ENCODE peak calls at places on chromosomes 12 and 14, in five cellular contexts. A is left ventricle myocardium inferior, L is GM20000, Y is progenitor cell of endocrine pancreas, B is fibroblast of mammary gland. H is an unnamed sample.

GRCh38 chr14:81455344-81455743 is 55.2 kb upstream of the STON2 start:
- DNase-seq in A (no peak), L (no peak), Y (no peak), B (no peak), H (no peak)

GRCh38 chr12:105166736-105167135 is 59.2 kb downstream of the WASHC4 start:
- DNase-seq in A (no peak), L (no peak), Y (no peak), B (peak; percentile 66), H (no peak)

GRCh38 chr14:72700338-72701231 is 193.3 kb downstream of the DPF3 start:
- DNase-seq in A (no peak), L (no peak), Y (no peak), B (no peak), H (no peak)

GRCh38 chr14:75559451-75560187 is 18.8 kb upstream of the FLVCR2 start:
- DNase-seq in A (no peak), L (peak; percentile 49), Y (no peak), B (peak; percentile 79), H (peak; percentile 47)

GRCh38 chr12:132243596-132244289 is 85.6 kb downstream of the GALNT9 start:
- DNase-seq in A (no peak), L (no peak), Y (no peak), B (no peak), H (no peak)

GRCh38 chr12:48005750-48006021 is 1.4 kb upstream of the COL2A1 start:
- DNase-seq in A (no peak), L (peak; percentile 25), Y (no peak), B (no peak), H (no peak)

GRCh38 chr12:45503887-45504286 is 225.6 kb upstream of the ARID2 start:
- DNase-seq in A (no peak), L (no peak), Y (no peak), B (no peak), H (no peak)

GRCh38 chr14:68762944-68763831 is 29.7 kb downstream of the ZFP36L1 start:
- DNase-seq in A (peak; percentile 81), L (no peak), Y (peak; percentile 30), B (peak; percentile 80), H (no peak)

GRCh38 chr14:35384386-35385041 is 20.0 kb downstream of the NFKBIA start:
- DNase-seq in A (peak; percentile 65), L (no peak), Y (no peak), B (peak; percentile 98), H (no peak)

GRCh38 chr14:105941226-105942166 is 415.1 kb downstream of the TMEM121 start:
- DNase-seq in A (no peak), L (no peak), Y (no peak), B (no peak), H (no peak)

GRCh38 chr12:76670776-76671175 is 93.1 kb upstream of the ZDHHC17 start:
- DNase-seq in A (no peak), L (no peak), Y (no peak), B (peak; percentile 37), H (no peak)

GRCh38 chr12:39392154-39392925 is 50.6 kb downstream of the KIF21A start:
- DNase-seq in A (no peak), L (no peak), Y (no peak), B (no peak), H (no peak)

GRCh38 chr12:53219116-53219955 is 12.3 kb upstream of the ITGB7 start:
- DNase-seq in A (peak; percentile 51), L (peak; percentile 79), Y (no peak), B (peak; percentile 44), H (peak; percentile 74)

DNA sequence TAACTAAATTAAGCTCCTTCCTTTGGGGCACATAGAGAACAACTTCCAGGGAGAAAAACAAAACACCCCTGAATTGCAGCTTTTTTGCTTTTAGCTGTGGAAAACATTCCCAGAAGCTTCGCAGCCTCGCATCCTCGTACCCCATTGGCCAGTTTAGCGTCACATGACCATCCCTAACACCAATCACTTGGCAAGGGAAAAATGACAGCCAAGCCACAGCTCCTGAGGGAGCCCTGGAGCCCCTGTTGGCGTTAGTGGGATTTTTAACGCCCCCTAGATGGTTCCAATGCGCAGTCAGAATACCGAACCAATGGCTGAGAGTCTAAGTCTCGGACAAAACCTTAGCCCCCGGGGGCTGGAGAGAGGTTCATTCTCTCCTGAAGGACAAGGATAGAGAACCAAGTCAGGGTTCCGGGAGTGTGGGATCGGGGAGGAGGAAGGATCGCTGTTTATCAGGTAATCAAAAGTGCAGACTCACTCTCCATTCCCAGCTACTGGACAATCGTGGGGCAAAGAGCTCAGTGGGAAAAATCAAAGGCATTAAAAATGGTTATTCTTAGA is 135.6 kb upstream of the HIF1A start:
- DNase-seq in A (no peak), L (no peak), Y (no peak), B (no peak), H (no peak)
- TF ChIP-seq CTCF in A (no peak), L (no peak), Y (no peak), B (no peak), H (no peak)

DNA sequence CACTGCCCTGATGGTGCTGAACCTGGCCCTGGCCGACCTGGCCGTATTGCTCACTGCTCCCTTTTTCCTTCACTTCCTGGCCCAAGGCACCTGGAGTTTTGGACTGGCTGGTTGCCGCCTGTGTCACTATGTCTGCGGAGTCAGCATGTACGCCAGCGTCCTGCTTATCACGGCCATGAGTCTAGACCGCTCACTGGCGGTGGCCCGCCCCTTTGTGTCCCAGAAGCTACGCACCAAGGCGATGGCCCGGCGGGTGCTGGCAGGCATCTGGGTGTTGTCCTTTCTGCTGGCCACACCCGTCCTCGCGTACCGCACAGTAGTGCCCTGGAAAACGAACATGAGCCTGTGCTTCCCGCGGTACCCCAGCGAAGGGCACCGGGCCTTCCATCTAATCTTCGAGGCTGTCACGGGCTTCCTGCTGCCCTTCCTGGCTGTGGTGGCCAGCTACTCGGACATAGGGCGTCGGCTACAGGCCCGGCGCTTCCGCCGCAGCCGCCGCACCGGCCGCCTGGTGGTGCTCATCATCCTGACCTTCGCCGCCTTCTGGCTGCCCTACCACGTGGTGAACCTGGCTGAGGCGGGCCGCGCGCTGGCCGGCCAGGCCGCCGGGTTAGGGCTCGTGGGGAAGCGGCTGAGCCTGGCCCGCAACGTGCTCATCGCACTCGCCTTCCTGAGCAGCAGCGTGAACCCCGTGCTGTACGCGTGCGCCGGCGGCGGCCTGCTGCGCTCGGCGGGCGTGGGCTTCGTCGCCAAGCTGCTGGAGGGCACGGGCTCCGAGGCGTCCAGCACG is 4.7 kb downstream of the LTB4R start:
- DNase-seq in A (peak; percentile 55), L (no peak), Y (no peak), B (peak; percentile 19), H (no peak)
- TF ChIP-seq CTCF in A (peak; percentile 57), L (no peak), Y (peak; percentile 13), B (no peak), H (no peak)

DNA sequence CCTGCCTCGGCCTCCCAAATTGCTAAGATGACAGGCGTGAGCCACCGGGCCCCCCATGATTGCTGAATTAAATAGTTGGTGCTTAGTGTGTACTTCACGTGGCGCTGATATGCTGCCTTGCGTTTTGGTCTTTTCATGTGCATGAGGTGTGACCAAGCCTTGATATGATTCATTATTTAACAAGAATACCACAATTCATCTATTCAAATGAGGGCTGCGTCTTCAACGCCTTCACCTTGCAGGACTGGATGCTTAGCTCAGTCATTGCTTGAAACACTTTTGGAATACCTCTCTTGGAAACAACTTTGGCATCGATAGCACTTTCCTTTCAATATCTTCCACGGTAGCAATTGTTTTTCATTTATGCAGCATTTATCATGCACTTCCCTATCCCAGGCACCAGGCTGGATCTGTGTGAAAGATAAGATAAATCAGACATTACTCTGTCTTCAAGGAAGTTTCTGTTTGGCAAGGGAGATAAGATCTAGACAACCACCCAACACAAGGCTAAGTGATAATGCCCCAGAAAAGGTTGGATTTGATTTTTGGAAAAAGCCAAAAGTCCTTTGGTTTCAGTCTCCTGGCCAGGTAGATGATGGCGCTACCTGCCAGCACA is 1.3 kb upstream of the TEAD4 start:
- DNase-seq in A (no peak), L (no peak), Y (no peak), B (no peak), H (no peak)
- TF ChIP-seq CTCF in A (no peak), L (no peak), Y (no peak), B (no peak), H (no peak)

GRCh38 chr14:39177168-39177545 is 2.1 kb downstream of the PNN start:
- DNase-seq in A (no peak), L (no peak), Y (no peak), B (no peak), H (no peak)

GRCh38 chr14:39180553-39180952 is 5.5 kb downstream of the PNN start:
- DNase-seq in A (no peak), L (no peak), Y (no peak), B (no peak), H (no peak)

GRCh38 chr14:39176263-39177167 is 1.5 kb downstream of the PNN start:
- DNase-seq in A (no peak), L (no peak), Y (no peak), B (no peak), H (no peak)

GRCh38 chr14:39181026-39181692 is 6.1 kb downstream of the PNN start:
- DNase-seq in A (no peak), L (no peak), Y (no peak), B (no peak), H (no peak)

GRCh38 chr14:39179042-39179441 is 4.0 kb downstream of the PNN start:
- DNase-seq in A (no peak), L (no peak), Y (no peak), B (no peak), H (no peak)
- TF ChIP-seq CTCF in A (no peak), L (no peak), Y (no peak), B (no peak), H (no peak)

DNA sequence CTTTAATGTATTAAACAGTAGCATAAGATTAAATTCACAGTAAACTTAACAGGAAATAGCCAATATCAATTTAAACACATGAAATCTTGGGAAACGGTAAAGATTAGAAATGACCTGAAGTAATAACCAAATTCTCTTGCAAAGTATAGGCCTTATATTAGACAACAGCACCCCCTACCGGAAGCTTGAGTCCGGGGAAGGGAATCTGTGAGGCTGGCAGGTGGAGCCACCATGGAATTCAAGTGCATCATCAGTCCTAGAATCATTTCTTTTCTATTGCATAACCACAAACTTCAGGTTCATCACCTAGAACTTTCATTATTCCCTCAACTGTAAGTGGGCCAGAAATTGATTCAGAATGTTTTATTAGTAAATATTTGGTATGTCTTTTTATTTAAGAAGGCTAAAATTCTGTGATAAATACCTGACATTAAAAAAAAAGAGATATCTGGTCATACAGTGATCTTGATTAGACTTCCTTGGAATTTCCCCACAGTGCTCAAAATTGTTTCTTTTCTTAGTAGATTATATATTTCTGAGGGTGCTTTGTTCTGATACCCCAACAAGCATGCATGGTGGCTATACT is 48.6 kb downstream of the AP5M1 start:
- DNase-seq in A (peak; percentile 27), L (peak; percentile 67), Y (peak; percentile 67), B (peak; percentile 81), H (peak; percentile 55)
- TF ChIP-seq CTCF in A (peak; percentile 89), L (peak; percentile 60), Y (peak; percentile 92), B (peak; percentile 85), H (peak; percentile 75)

GRCh38 chr12:102484732-102485069 is 4.3 kb upstream of the IGF1 start:
- DNase-seq in A (no peak), L (no peak), Y (no peak), B (no peak), H (no peak)
- TF ChIP-seq CTCF in A (no peak), L (no peak), Y (no peak), B (no peak), H (no peak)